ENCODE peak calls at places on chromosome 20, in seven cellular contexts. A is HFFc6; H is activated T-cell treated with anti-CD3 and anti-CD28 coated beads for 1 hour; J is T-helper 2 cell; C is activated T-helper 1 cell treated with anti-CD3 and anti-CD28 coated beads, Interleukin-2, amount 50 U/mL, for 16 hours; I is fibroblast of lung; D is left ventricle myocardium inferior. O is an unnamed sample.

GRCh38 chr20:4951299-4951698 is 50.0 kb downstream of the SLC23A2 start:
- DNase-seq in A (peak; percentile 69), H (no peak), J (no peak), C (no peak), I (peak; percentile 92), D (no peak), O (peak; percentile 84)

GRCh38 chr20:2585811-2586210 is 49.4 kb downstream of the TMC2 start:
- DNase-seq in A (no peak), H (no peak), J (no peak), C (no peak), I (peak; percentile 59), D (no peak), O (peak; percentile 71)

GRCh38 chr20:33843854-33844253 is 32.7 kb downstream of the CHMP4B start:
- DNase-seq in A (no peak), H (no peak), J (no peak), C (no peak), I (no peak), D (no peak), O (no peak)

GRCh38 chr20:17710379-17711305 is 10.9 kb downstream of the BANF2 start:
- DNase-seq in A (no peak), H (no peak), J (no peak), C (no peak), I (peak; percentile 11), D (peak; percentile 26), O (no peak)

GRCh38 chr20:24522452-24523330 is 53.3 kb downstream of the SYNDIG1 start:
- DNase-seq in A (no peak), H (no peak), J (no peak), C (no peak), I (no peak), D (no peak), O (no peak)

GRCh38 chr20:825710-826421 is 7.6 kb upstream of the FAM110A start:
- DNase-seq in A (no peak), H (no peak), J (no peak), C (no peak), I (peak; percentile 17), D (no peak), O (no peak)

GRCh38 chr20:8646716-8647115 is 422.2 kb upstream of the PLCB4 start:
- DNase-seq in A (peak; percentile 74), H (no peak), J (no peak), C (no peak), I (peak; percentile 95), D (no peak), O (no peak)

GRCh38 chr20:58557713-58558335 is 42.6 kb upstream of the APCDD1L start:
- DNase-seq in A (no peak), H (no peak), J (no peak), C (no peak), I (no peak), D (no peak), O (no peak)

GRCh38 chr20:1374246-1374645 is 18.6 kb downstream of the FKBP1A start:
- DNase-seq in A (no peak), H (no peak), J (no peak), C (no peak), I (no peak), D (no peak), O (no peak)

GRCh38 chr20:11849270-11849920 is 68.3 kb upstream of the BTBD3 start:
- DNase-seq in A (no peak), H (no peak), J (no peak), C (no peak), I (peak; percentile 64), D (no peak), O (no peak)

GRCh38 chr20:46255440-46256104 is 52.7 kb downstream of the CDH22 start:
- DNase-seq in A (peak; percentile 3), H (no peak), J (no peak), C (no peak), I (peak; percentile 39), D (peak; percentile 78), O (peak; percentile 87)

GRCh38 chr20:46828471-46828870 is 66.2 kb upstream of the EYA2 start:
- DNase-seq in A (peak; percentile 73), H (no peak), J (no peak), C (no peak), I (peak; percentile 80), D (no peak), O (peak; percentile 30)

GRCh38 chr20:55439057-55439456 is 566.3 kb downstream of the CBLN4 start:
- DNase-seq in A (no peak), H (no peak), J (no peak), C (no peak), I (no peak), D (no peak), O (no peak)

GRCh38 chr20:25017257-25017803 is 24.8 kb upstream of the APMAP start:
- DNase-seq in A (no peak), H (no peak), J (no peak), C (no peak), I (no peak), D (no peak), O (no peak)

GRCh38 chr20:4135385-4136077 is 120.2 kb upstream of the RNF24 start:
- DNase-seq in A (peak; percentile 98), H (no peak), J (no peak), C (no peak), I (peak; percentile 99), D (no peak), O (peak; percentile 100)

GRCh38 chr20:63532449-63532971 is 4.7 kb downstream of the PTK6 start:
- DNase-seq in A (no peak), H (no peak), J (no peak), C (no peak), I (no peak), D (no peak), O (no peak)

GRCh38 chr20:58019027-58019849 is 209.2 kb downstream of the ANKRD60 start:
- DNase-seq in A (peak; percentile 88), H (no peak), J (no peak), C (no peak), I (peak; percentile 95), D (no peak), O (peak; percentile 92)

GRCh38 chr20:61437280-61438206 is 185.5 kb downstream of the CDH4 start:
- DNase-seq in A (no peak), H (no peak), J (no peak), C (no peak), I (peak; percentile 95), D (peak; percentile 21), O (peak; percentile 75)

GRCh38 chr20:1810926-1811620 is 84.1 kb upstream of the SIRPA start:
- DNase-seq in A (no peak), H (no peak), J (no peak), C (no peak), I (peak; percentile 63), D (peak; percentile 19), O (no peak)

GRCh38 chr20:4488407-4489339 is 233.0 kb upstream of the PRND start:
- DNase-seq in A (peak; percentile 93), H (no peak), J (no peak), C (no peak), I (peak; percentile 78), D (no peak), O (peak; percentile 62)

GRCh38 chr20:59988141-59988540 is 29.9 kb downstream of the CDH26 start:
- DNase-seq in A (peak; percentile 32), H (no peak), J (no peak), C (no peak), I (peak; percentile 25), D (no peak), O (peak; percentile 78)

GRCh38 chr20:1946762-1947534 is 46.9 kb downstream of the PDYN start:
- DNase-seq in A (no peak), H (no peak), J (no peak), C (no peak), I (peak; percentile 35), D (peak; percentile 31), O (no peak)

GRCh38 chr20:7841291-7841966 is 98.8 kb downstream of the HAO1 start:
- DNase-seq in A (peak; percentile 75), H (no peak), J (no peak), C (no peak), I (peak; percentile 89), D (no peak), O (peak; percentile 4)

GRCh38 chr20:49631074-49631716 is 63.3 kb upstream of the PTGIS start:
- DNase-seq in A (no peak), H (no peak), J (no peak), C (no peak), I (peak; percentile 23), D (no peak), O (no peak)

GRCh38 chr20:32898721-32899120 is 40.0 kb downstream of the EFCAB8 start:
- DNase-seq in A (peak; percentile 85), H (no peak), J (no peak), C (no peak), I (peak; percentile 55), D (no peak), O (no peak)

GRCh38 chr20:38534756-38535155 is 46.2 kb upstream of the ADIG start:
- DNase-seq in A (no peak), H (no peak), J (no peak), C (no peak), I (no peak), D (no peak), O (no peak)

GRCh38 chr20:61761453-61762207 is 304.1 kb downstream of the TAF4 start:
- DNase-seq in A (no peak), H (no peak), J (no peak), C (no peak), I (no peak), D (no peak), O (no peak)

O was measured in A172.